ENCODE peak calls at places on chromosomes 4 and X, in ten cellular contexts. One of them, this sample, is unnamed.

GRCh38 chrX:3811331-3812311 is 98.2 kb upstream of the PRKX start:
- DNase-seq in RWPE1: no peak
- DNase-seq in CD8-positive, alpha-beta T cell: peak; percentile 14
- DNase-seq in upper lobe of right lung: no peak
- DNase-seq in H9: no peak
- DNase-seq in left lung: no peak
- DNase-seq in left ventricle myocardium inferior: no peak
- DNase-seq in psoas muscle: no peak
- DNase-seq in hepatocyte: peak; percentile 52
- DNase-seq in brain microvascular endothelial cell: peak; percentile 12
- DNase-seq in this sample: peak; percentile 54

GRCh38 chrX:153578200-153578835 is 20.6 kb downstream of the CCNQ start:
- DNase-seq in RWPE1: no peak
- DNase-seq in CD8-positive, alpha-beta T cell: no peak
- DNase-seq in upper lobe of right lung: no peak
- DNase-seq in H9: peak; percentile 64
- DNase-seq in left lung: no peak
- DNase-seq in left ventricle myocardium inferior: no peak
- DNase-seq in psoas muscle: no peak
- DNase-seq in hepatocyte: no peak
- DNase-seq in brain microvascular endothelial cell: no peak
- DNase-seq in this sample: peak; percentile 78

GRCh38 chr4:83128235-83128929 is 13.9 kb upstream of the PLAC8 start:
- DNase-seq in RWPE1: peak; percentile 71
- DNase-seq in CD8-positive, alpha-beta T cell: no peak
- DNase-seq in upper lobe of right lung: no peak
- DNase-seq in H9: no peak
- DNase-seq in left lung: no peak
- DNase-seq in left ventricle myocardium inferior: no peak
- DNase-seq in psoas muscle: no peak
- DNase-seq in hepatocyte: no peak
- DNase-seq in brain microvascular endothelial cell: peak; percentile 89
- DNase-seq in this sample: no peak

GRCh38 chr4:146033149-146033548 is 94.5 kb upstream of the ZNF827 start:
- DNase-seq in RWPE1: no peak
- DNase-seq in CD8-positive, alpha-beta T cell: no peak
- DNase-seq in upper lobe of right lung: no peak
- DNase-seq in H9: peak; percentile 51
- DNase-seq in left lung: no peak
- DNase-seq in left ventricle myocardium inferior: no peak
- DNase-seq in psoas muscle: no peak
- DNase-seq in hepatocyte: peak; percentile 72
- DNase-seq in brain microvascular endothelial cell: no peak
- DNase-seq in this sample: peak; percentile 57

GRCh38 chrX:148700021-148700420 is 199.6 kb downstream of the AFF2 start:
- DNase-seq in RWPE1: no peak
- DNase-seq in CD8-positive, alpha-beta T cell: no peak
- DNase-seq in upper lobe of right lung: no peak
- DNase-seq in H9: no peak
- DNase-seq in left lung: no peak
- DNase-seq in left ventricle myocardium inferior: no peak
- DNase-seq in psoas muscle: no peak
- DNase-seq in hepatocyte: no peak
- DNase-seq in brain microvascular endothelial cell: no peak
- DNase-seq in this sample: no peak

GRCh38 chr4:116539744-116540143 is 545.6 kb downstream of the TRAM1L1 start:
- DNase-seq in RWPE1: no peak
- DNase-seq in CD8-positive, alpha-beta T cell: no peak
- DNase-seq in upper lobe of right lung: no peak
- DNase-seq in H9: no peak
- DNase-seq in left lung: no peak
- DNase-seq in left ventricle myocardium inferior: no peak
- DNase-seq in psoas muscle: no peak
- DNase-seq in hepatocyte: no peak
- DNase-seq in brain microvascular endothelial cell: no peak
- DNase-seq in this sample: no peak

GRCh38 chr4:87073570-87074470 is 139.0 kb downstream of the AFF1 start:
- DNase-seq in RWPE1: no peak
- DNase-seq in CD8-positive, alpha-beta T cell: peak; percentile 27
- DNase-seq in upper lobe of right lung: peak; percentile 65
- DNase-seq in H9: no peak
- DNase-seq in left lung: no peak
- DNase-seq in left ventricle myocardium inferior: peak; percentile 47
- DNase-seq in psoas muscle: no peak
- DNase-seq in hepatocyte: no peak
- DNase-seq in brain microvascular endothelial cell: no peak
- DNase-seq in this sample: no peak

GRCh38 chr4:64409300-64409699 is at the start of gene TECRL:
- DNase-seq in RWPE1: no peak
- DNase-seq in CD8-positive, alpha-beta T cell: no peak
- DNase-seq in upper lobe of right lung: no peak
- DNase-seq in H9: no peak
- DNase-seq in left lung: no peak
- DNase-seq in left ventricle myocardium inferior: no peak
- DNase-seq in psoas muscle: no peak
- DNase-seq in hepatocyte: no peak
- DNase-seq in brain microvascular endothelial cell: no peak
- DNase-seq in this sample: no peak

GRCh38 chr4:733631-733980 is 28.0 kb downstream of the PCGF3 start:
- DNase-seq in RWPE1: no peak
- DNase-seq in CD8-positive, alpha-beta T cell: no peak
- DNase-seq in upper lobe of right lung: peak; percentile 49
- DNase-seq in H9: no peak
- DNase-seq in left lung: no peak
- DNase-seq in left ventricle myocardium inferior: no peak
- DNase-seq in psoas muscle: no peak
- DNase-seq in hepatocyte: no peak
- DNase-seq in brain microvascular endothelial cell: no peak
- DNase-seq in this sample: no peak

GRCh38 chr4:152970102-152970820 is 34.1 kb downstream of the FHDC1 start:
- DNase-seq in RWPE1: peak; percentile 90
- DNase-seq in CD8-positive, alpha-beta T cell: no peak
- DNase-seq in upper lobe of right lung: no peak
- DNase-seq in H9: no peak
- DNase-seq in left lung: no peak
- DNase-seq in left ventricle myocardium inferior: no peak
- DNase-seq in psoas muscle: no peak
- DNase-seq in hepatocyte: no peak
- DNase-seq in brain microvascular endothelial cell: no peak
- DNase-seq in this sample: no peak

GRCh38 chrX:140764401-140764919 is 54.9 kb downstream of the LINC00632 start:
- DNase-seq in RWPE1: no peak
- DNase-seq in CD8-positive, alpha-beta T cell: no peak
- DNase-seq in upper lobe of right lung: no peak
- DNase-seq in H9: peak; percentile 84
- DNase-seq in left lung: peak; percentile 55
- DNase-seq in left ventricle myocardium inferior: no peak
- DNase-seq in psoas muscle: peak; percentile 33
- DNase-seq in hepatocyte: peak; percentile 69
- DNase-seq in brain microvascular endothelial cell: peak; percentile 49
- DNase-seq in this sample: peak; percentile 86

GRCh38 chr4:3045500-3045850 is 28.9 kb downstream of the HTT-AS start:
- DNase-seq in RWPE1: no peak
- DNase-seq in CD8-positive, alpha-beta T cell: peak; percentile 67
- DNase-seq in upper lobe of right lung: peak; percentile 84
- DNase-seq in H9: no peak
- DNase-seq in left lung: peak; percentile 85
- DNase-seq in left ventricle myocardium inferior: peak; percentile 46
- DNase-seq in psoas muscle: peak; percentile 38
- DNase-seq in hepatocyte: no peak
- DNase-seq in brain microvascular endothelial cell: peak; percentile 93
- DNase-seq in this sample: no peak

GRCh38 chrX:33605997-33606396 is 394.6 kb upstream of the DMD start:
- DNase-seq in RWPE1: no peak
- DNase-seq in CD8-positive, alpha-beta T cell: no peak
- DNase-seq in upper lobe of right lung: no peak
- DNase-seq in H9: no peak
- DNase-seq in left lung: no peak
- DNase-seq in left ventricle myocardium inferior: no peak
- DNase-seq in psoas muscle: no peak
- DNase-seq in hepatocyte: no peak
- DNase-seq in brain microvascular endothelial cell: no peak
- DNase-seq in this sample: no peak

GRCh38 chr4:132809298-132810032 is 339.6 kb upstream of the PCDH10 start:
- DNase-seq in RWPE1: no peak
- DNase-seq in CD8-positive, alpha-beta T cell: no peak
- DNase-seq in upper lobe of right lung: no peak
- DNase-seq in H9: peak; percentile 71
- DNase-seq in left lung: no peak
- DNase-seq in left ventricle myocardium inferior: no peak
- DNase-seq in psoas muscle: no peak
- DNase-seq in hepatocyte: no peak
- DNase-seq in brain microvascular endothelial cell: no peak
- DNase-seq in this sample: peak; percentile 84

GRCh38 chrX:105375816-105376215 is 155.3 kb upstream of the TEX13A start:
- DNase-seq in RWPE1: peak; percentile 0
- DNase-seq in CD8-positive, alpha-beta T cell: no peak
- DNase-seq in upper lobe of right lung: no peak
- DNase-seq in H9: no peak
- DNase-seq in left lung: no peak
- DNase-seq in left ventricle myocardium inferior: no peak
- DNase-seq in psoas muscle: no peak
- DNase-seq in hepatocyte: no peak
- DNase-seq in brain microvascular endothelial cell: no peak
- DNase-seq in this sample: no peak

GRCh38 chrX:133335027-133335426 is 80.3 kb downstream of the GPC4 start:
- DNase-seq in RWPE1: peak; percentile 4
- DNase-seq in CD8-positive, alpha-beta T cell: no peak
- DNase-seq in upper lobe of right lung: no peak
- DNase-seq in H9: no peak
- DNase-seq in left lung: no peak
- DNase-seq in left ventricle myocardium inferior: no peak
- DNase-seq in psoas muscle: no peak
- DNase-seq in hepatocyte: peak; percentile 31
- DNase-seq in brain microvascular endothelial cell: peak; percentile 5
- DNase-seq in this sample: no peak

GRCh38 chrX:55451626-55451989 is 319 bp upstream of the MAGEH1 start:
- DNase-seq in RWPE1: no peak
- DNase-seq in CD8-positive, alpha-beta T cell: no peak
- DNase-seq in upper lobe of right lung: no peak
- DNase-seq in H9: no peak
- DNase-seq in left lung: no peak
- DNase-seq in left ventricle myocardium inferior: no peak
- DNase-seq in psoas muscle: no peak
- DNase-seq in hepatocyte: no peak
- DNase-seq in brain microvascular endothelial cell: no peak
- DNase-seq in this sample: no peak
- H3K27ac ChIP-seq in RWPE1: peak overlapping the region; percentile 48
- H3K27ac ChIP-seq in CD8-positive, alpha-beta T cell: peak overlapping the region; percentile 81
- H3K27ac ChIP-seq in upper lobe of right lung: peak overlapping the region; percentile 81
- H3K27ac ChIP-seq in H9: no peak overlapping the region
- H3K27ac ChIP-seq in left lung: peak overlapping the region; percentile 73
- H3K27ac ChIP-seq in left ventricle myocardium inferior: peak overlapping the region; percentile 88
- H3K27ac ChIP-seq in psoas muscle: peak overlapping the region; percentile 59
- H3K27ac ChIP-seq in hepatocyte: peak overlapping the region; percentile 88
- H3K27ac ChIP-seq in brain microvascular endothelial cell: peak overlapping the region; percentile 82
- H3K27ac ChIP-seq in this sample: no peak overlapping the region

GRCh38 chr4:73311428-73311827 is 52.8 kb upstream of the ANKRD17 start:
- DNase-seq in RWPE1: peak; percentile 7
- DNase-seq in CD8-positive, alpha-beta T cell: no peak
- DNase-seq in upper lobe of right lung: no peak
- DNase-seq in H9: no peak
- DNase-seq in left lung: no peak
- DNase-seq in left ventricle myocardium inferior: no peak
- DNase-seq in psoas muscle: no peak
- DNase-seq in hepatocyte: peak; percentile 30
- DNase-seq in brain microvascular endothelial cell: no peak
- DNase-seq in this sample: no peak
- TF ChIP-seq CTCF in RWPE1: peak; percentile 55
- TF ChIP-seq CTCF in CD8-positive, alpha-beta T cell: peak; percentile 37
- TF ChIP-seq CTCF in upper lobe of right lung: peak; percentile 41
- TF ChIP-seq CTCF in H9: peak; percentile 56
- TF ChIP-seq CTCF in left lung: no peak
- TF ChIP-seq CTCF in left ventricle myocardium inferior: peak; percentile 51
- TF ChIP-seq CTCF in psoas muscle: peak; percentile 27
- TF ChIP-seq CTCF in hepatocyte: peak; percentile 64
- TF ChIP-seq CTCF in brain microvascular endothelial cell: peak; percentile 10
- TF ChIP-seq CTCF in this sample: peak; percentile 68

DNA sequence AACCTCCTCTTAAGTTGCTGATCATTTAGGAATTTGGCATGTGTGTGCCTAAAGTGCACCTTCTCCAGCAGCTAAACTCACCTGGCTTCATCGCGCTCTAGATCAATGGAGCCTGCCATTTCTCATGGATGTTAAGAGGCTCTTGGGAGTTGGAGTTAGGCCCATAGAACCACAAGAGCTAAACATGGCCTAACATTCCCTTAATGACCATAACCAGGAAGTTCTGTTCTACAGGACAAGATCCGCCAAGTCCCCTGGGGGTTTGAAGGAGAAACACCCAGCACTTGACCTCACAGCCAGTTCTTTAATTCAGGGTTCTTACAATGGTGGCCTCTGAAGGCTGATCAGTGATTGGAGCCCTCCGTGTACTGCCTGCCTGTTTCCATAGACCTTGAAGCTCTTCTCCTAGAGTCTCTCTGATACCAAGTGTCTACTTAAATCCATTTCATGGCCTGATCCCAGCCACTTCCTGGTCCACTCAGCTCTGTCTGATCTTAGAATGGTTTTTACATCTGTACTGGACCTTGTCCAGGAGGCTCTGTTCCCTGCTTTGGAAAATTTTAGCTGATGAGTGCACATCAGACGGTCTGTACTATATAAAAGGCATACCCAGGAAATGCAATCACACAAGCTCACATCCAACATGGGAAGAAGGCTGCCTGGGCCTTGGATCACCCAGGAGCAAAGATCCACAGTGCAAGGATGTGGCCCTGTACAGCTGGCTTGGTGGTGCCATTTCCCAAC is 45.1 kb downstream of the RPS3A start:
- DNase-seq in RWPE1: no peak
- DNase-seq in CD8-positive, alpha-beta T cell: no peak
- DNase-seq in upper lobe of right lung: no peak
- DNase-seq in H9: no peak
- DNase-seq in left lung: no peak
- DNase-seq in left ventricle myocardium inferior: no peak
- DNase-seq in psoas muscle: no peak
- DNase-seq in hepatocyte: no peak
- DNase-seq in brain microvascular endothelial cell: no peak
- DNase-seq in this sample: no peak
- H3K27ac ChIP-seq in RWPE1: no peak overlapping the region
- H3K27ac ChIP-seq in CD8-positive, alpha-beta T cell: no peak overlapping the region
- H3K27ac ChIP-seq in upper lobe of right lung: no peak overlapping the region
- H3K27ac ChIP-seq in H9: no peak overlapping the region
- H3K27ac ChIP-seq in left lung: no peak overlapping the region
- H3K27ac ChIP-seq in left ventricle myocardium inferior: peak overlapping the region; percentile 73
- H3K27ac ChIP-seq in psoas muscle: no peak overlapping the region
- H3K27ac ChIP-seq in hepatocyte: no peak overlapping the region
- H3K27ac ChIP-seq in brain microvascular endothelial cell: no peak overlapping the region
- H3K27ac ChIP-seq in this sample: no peak overlapping the region

DNA sequence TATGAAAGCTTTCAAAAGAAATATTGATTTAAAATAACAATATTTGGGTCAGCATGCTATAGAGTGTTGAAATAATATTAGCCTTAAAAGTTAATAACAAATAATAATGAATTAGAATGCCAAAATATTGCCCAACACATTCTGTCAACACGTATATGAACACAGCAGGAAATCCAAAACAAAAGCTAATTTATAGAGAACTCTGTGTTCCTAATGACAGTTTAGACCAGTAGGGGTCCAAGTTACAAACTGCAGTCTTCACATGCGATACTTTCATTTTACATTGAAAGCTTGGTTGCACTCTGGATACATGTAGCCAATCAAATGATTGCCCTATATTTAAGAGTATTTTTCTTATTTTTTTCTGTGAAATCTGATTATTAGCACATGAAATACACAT is 274.4 kb downstream of the DCTD start:
- DNase-seq in RWPE1: peak; percentile 3
- DNase-seq in CD8-positive, alpha-beta T cell: no peak
- DNase-seq in upper lobe of right lung: no peak
- DNase-seq in H9: no peak
- DNase-seq in left lung: no peak
- DNase-seq in left ventricle myocardium inferior: no peak
- DNase-seq in psoas muscle: no peak
- DNase-seq in hepatocyte: no peak
- DNase-seq in brain microvascular endothelial cell: peak; percentile 56
- DNase-seq in this sample: no peak
- TF ChIP-seq CTCF in RWPE1: no peak
- TF ChIP-seq CTCF in CD8-positive, alpha-beta T cell: no peak
- TF ChIP-seq CTCF in upper lobe of right lung: no peak
- TF ChIP-seq CTCF in H9: peak; percentile 36
- TF ChIP-seq CTCF in left lung: no peak
- TF ChIP-seq CTCF in left ventricle myocardium inferior: peak; percentile 13
- TF ChIP-seq CTCF in psoas muscle: no peak
- TF ChIP-seq CTCF in hepatocyte: no peak
- TF ChIP-seq CTCF in brain microvascular endothelial cell: peak; percentile 50
- TF ChIP-seq CTCF in this sample: peak; percentile 57

This sample was measured in endodermal cell.